ENCODE peak calls at places on chromosomes 7 and 10, in seven cellular contexts. One of them, this sample, is unnamed.

GRCh38 chr7:142485617-142486226 is 227.9 kb upstream of the PRSS58 start:
- ATAC-seq in IMR-90: no peak
- ATAC-seq in upper lobe of right lung: peak; percentile 9
- ATAC-seq in left lung: no peak
- ATAC-seq in CD4-positive, CD25-positive, alpha-beta regulatory T cell: peak; percentile 23
- ATAC-seq in psoas muscle: peak; percentile 45
- ATAC-seq in mucosa of descending colon: no peak
- ATAC-seq in this sample: no peak

GRCh38 chr7:99860281-99861127 is 16.3 kb downstream of the OR2AE1 start:
- ATAC-seq in IMR-90: peak; percentile 54
- ATAC-seq in upper lobe of right lung: peak; percentile 39
- ATAC-seq in left lung: peak; percentile 60
- ATAC-seq in CD4-positive, CD25-positive, alpha-beta regulatory T cell: no peak
- ATAC-seq in psoas muscle: peak; percentile 98
- ATAC-seq in mucosa of descending colon: peak; percentile 47
- ATAC-seq in this sample: no peak

GRCh38 chr7:17617380-17617779 is 318.9 kb downstream of the AHR start:
- ATAC-seq in IMR-90: no peak
- ATAC-seq in upper lobe of right lung: peak; percentile 46
- ATAC-seq in left lung: peak; percentile 81
- ATAC-seq in CD4-positive, CD25-positive, alpha-beta regulatory T cell: no peak
- ATAC-seq in psoas muscle: no peak
- ATAC-seq in mucosa of descending colon: no peak
- ATAC-seq in this sample: no peak

GRCh38 chr7:92781117-92781720 is 55.2 kb downstream of the CDK6 start:
- ATAC-seq in IMR-90: no peak
- ATAC-seq in upper lobe of right lung: peak; percentile 62
- ATAC-seq in left lung: peak; percentile 64
- ATAC-seq in CD4-positive, CD25-positive, alpha-beta regulatory T cell: no peak
- ATAC-seq in psoas muscle: peak; percentile 47
- ATAC-seq in mucosa of descending colon: peak; percentile 67
- ATAC-seq in this sample: peak; percentile 63

GRCh38 chr7:112296416-112296815 is 89.9 kb downstream of the ZNF277 start:
- ATAC-seq in IMR-90: no peak
- ATAC-seq in upper lobe of right lung: no peak
- ATAC-seq in left lung: no peak
- ATAC-seq in CD4-positive, CD25-positive, alpha-beta regulatory T cell: no peak
- ATAC-seq in psoas muscle: no peak
- ATAC-seq in mucosa of descending colon: no peak
- ATAC-seq in this sample: no peak

GRCh38 chr7:151274376-151274760 is 25.9 kb upstream of the SMARCD3 start:
- ATAC-seq in IMR-90: no peak
- ATAC-seq in upper lobe of right lung: no peak
- ATAC-seq in left lung: no peak
- ATAC-seq in CD4-positive, CD25-positive, alpha-beta regulatory T cell: no peak
- ATAC-seq in psoas muscle: no peak
- ATAC-seq in mucosa of descending colon: no peak
- ATAC-seq in this sample: no peak

GRCh38 chr10:30858499-30858898 is 173.2 kb downstream of the ZNF438 start:
- ATAC-seq in IMR-90: peak; percentile 10
- ATAC-seq in upper lobe of right lung: peak; percentile 23
- ATAC-seq in left lung: peak; percentile 21
- ATAC-seq in CD4-positive, CD25-positive, alpha-beta regulatory T cell: no peak
- ATAC-seq in psoas muscle: no peak
- ATAC-seq in mucosa of descending colon: no peak
- ATAC-seq in this sample: no peak

GRCh38 chr10:63515002-63515763 is 6.0 kb upstream of the REEP3 start:
- ATAC-seq in IMR-90: peak; percentile 80
- ATAC-seq in upper lobe of right lung: peak; percentile 20
- ATAC-seq in left lung: peak; percentile 27
- ATAC-seq in CD4-positive, CD25-positive, alpha-beta regulatory T cell: peak; percentile 20
- ATAC-seq in psoas muscle: peak; percentile 23
- ATAC-seq in mucosa of descending colon: no peak
- ATAC-seq in this sample: no peak

GRCh38 chr10:4372601-4373000 is 453.4 kb upstream of the AKR1E2 start:
- ATAC-seq in IMR-90: peak; percentile 95
- ATAC-seq in upper lobe of right lung: no peak
- ATAC-seq in left lung: peak; percentile 61
- ATAC-seq in CD4-positive, CD25-positive, alpha-beta regulatory T cell: no peak
- ATAC-seq in psoas muscle: peak; percentile 61
- ATAC-seq in mucosa of descending colon: peak; percentile 52
- ATAC-seq in this sample: peak; percentile 87

GRCh38 chr10:110657968-110658691 is 14.0 kb downstream of the RBM20 start:
- ATAC-seq in IMR-90: no peak
- ATAC-seq in upper lobe of right lung: no peak
- ATAC-seq in left lung: no peak
- ATAC-seq in CD4-positive, CD25-positive, alpha-beta regulatory T cell: no peak
- ATAC-seq in psoas muscle: peak; percentile 33
- ATAC-seq in mucosa of descending colon: peak; percentile 25
- ATAC-seq in this sample: no peak

GRCh38 chr7:70392870-70393269 is 739.1 kb upstream of the GALNT17 start:
- ATAC-seq in IMR-90: no peak
- ATAC-seq in upper lobe of right lung: no peak
- ATAC-seq in left lung: no peak
- ATAC-seq in CD4-positive, CD25-positive, alpha-beta regulatory T cell: no peak
- ATAC-seq in psoas muscle: no peak
- ATAC-seq in mucosa of descending colon: no peak
- ATAC-seq in this sample: no peak

GRCh38 chr10:60414877-60415585 is 25.4 kb upstream of the ANK3 start:
- ATAC-seq in IMR-90: peak; percentile 93
- ATAC-seq in upper lobe of right lung: no peak
- ATAC-seq in left lung: no peak
- ATAC-seq in CD4-positive, CD25-positive, alpha-beta regulatory T cell: no peak
- ATAC-seq in psoas muscle: peak; percentile 50
- ATAC-seq in mucosa of descending colon: peak; percentile 58
- ATAC-seq in this sample: no peak

GRCh38 chr10:79266092-79266491 is 81.2 kb upstream of the PPIF start:
- ATAC-seq in IMR-90: no peak
- ATAC-seq in upper lobe of right lung: peak; percentile 13
- ATAC-seq in left lung: peak; percentile 1
- ATAC-seq in CD4-positive, CD25-positive, alpha-beta regulatory T cell: no peak
- ATAC-seq in psoas muscle: no peak
- ATAC-seq in mucosa of descending colon: no peak
- ATAC-seq in this sample: no peak

GRCh38 chr7:150716368-150716767 is at the start of gene GIMAP1:
- ATAC-seq in IMR-90: no peak
- ATAC-seq in upper lobe of right lung: peak; percentile 90
- ATAC-seq in left lung: peak; percentile 87
- ATAC-seq in CD4-positive, CD25-positive, alpha-beta regulatory T cell: peak; percentile 84
- ATAC-seq in psoas muscle: peak; percentile 48
- ATAC-seq in mucosa of descending colon: peak; percentile 79
- ATAC-seq in this sample: peak; percentile 61

GRCh38 chr7:25189197-25189596 is 39.1 kb downstream of the NPVF start:
- ATAC-seq in IMR-90: no peak
- ATAC-seq in upper lobe of right lung: no peak
- ATAC-seq in left lung: no peak
- ATAC-seq in CD4-positive, CD25-positive, alpha-beta regulatory T cell: no peak
- ATAC-seq in psoas muscle: no peak
- ATAC-seq in mucosa of descending colon: no peak
- ATAC-seq in this sample: no peak

GRCh38 chr10:15037691-15038090 is 6.1 kb upstream of the OLAH start:
- ATAC-seq in IMR-90: no peak
- ATAC-seq in upper lobe of right lung: no peak
- ATAC-seq in left lung: no peak
- ATAC-seq in CD4-positive, CD25-positive, alpha-beta regulatory T cell: no peak
- ATAC-seq in psoas muscle: no peak
- ATAC-seq in mucosa of descending colon: peak; percentile 43
- ATAC-seq in this sample: no peak

GRCh38 chr10:42367532-42368230 is 270.7 kb downstream of the ZNF33B start:
- ATAC-seq in IMR-90: peak; percentile 71
- ATAC-seq in upper lobe of right lung: peak; percentile 100
- ATAC-seq in left lung: peak; percentile 100
- ATAC-seq in CD4-positive, CD25-positive, alpha-beta regulatory T cell: peak; percentile 47
- ATAC-seq in psoas muscle: peak; percentile 89
- ATAC-seq in mucosa of descending colon: peak; percentile 54
- ATAC-seq in this sample: peak; percentile 81
- H3K4me3 ChIP-seq in IMR-90: peak overlapping the region; percentile 37
- H3K4me3 ChIP-seq in upper lobe of right lung: peak overlapping the region; percentile 68
- H3K4me3 ChIP-seq in left lung: peak overlapping the region; percentile 44
- H3K4me3 ChIP-seq in CD4-positive, CD25-positive, alpha-beta regulatory T cell: no peak overlapping the region
- H3K4me3 ChIP-seq in psoas muscle: peak overlapping the region; percentile 68
- H3K4me3 ChIP-seq in mucosa of descending colon: no peak overlapping the region
- H3K4me3 ChIP-seq in this sample: peak overlapping the region; percentile 65

GRCh38 chr7:84780158-84781124 is 406.4 kb downstream of the SEMA3D start:
- ATAC-seq in IMR-90: no peak
- ATAC-seq in upper lobe of right lung: peak; percentile 41
- ATAC-seq in left lung: no peak
- ATAC-seq in CD4-positive, CD25-positive, alpha-beta regulatory T cell: no peak
- ATAC-seq in psoas muscle: no peak
- ATAC-seq in mucosa of descending colon: no peak
- ATAC-seq in this sample: no peak
- H3K4me3 ChIP-seq in IMR-90: no peak overlapping the region
- H3K4me3 ChIP-seq in upper lobe of right lung: no peak overlapping the region
- H3K4me3 ChIP-seq in left lung: no peak overlapping the region
- H3K4me3 ChIP-seq in CD4-positive, CD25-positive, alpha-beta regulatory T cell: no peak overlapping the region
- H3K4me3 ChIP-seq in psoas muscle: no peak overlapping the region
- H3K4me3 ChIP-seq in mucosa of descending colon: no peak overlapping the region
- H3K4me3 ChIP-seq in this sample: no peak overlapping the region

GRCh38 chr7:88321694-88322093 is 15.0 kb upstream of the STEAP4 start:
- ATAC-seq in IMR-90: no peak
- ATAC-seq in upper lobe of right lung: no peak
- ATAC-seq in left lung: no peak
- ATAC-seq in CD4-positive, CD25-positive, alpha-beta regulatory T cell: no peak
- ATAC-seq in psoas muscle: no peak
- ATAC-seq in mucosa of descending colon: no peak
- ATAC-seq in this sample: no peak
- H3K4me3 ChIP-seq in IMR-90: no peak overlapping the region
- H3K4me3 ChIP-seq in upper lobe of right lung: no peak overlapping the region
- H3K4me3 ChIP-seq in left lung: no peak overlapping the region
- H3K4me3 ChIP-seq in CD4-positive, CD25-positive, alpha-beta regulatory T cell: no peak overlapping the region
- H3K4me3 ChIP-seq in psoas muscle: no peak overlapping the region
- H3K4me3 ChIP-seq in mucosa of descending colon: no peak overlapping the region
- H3K4me3 ChIP-seq in this sample: no peak overlapping the region

GRCh38 chr7:1753563-1753867 is 83.4 kb downstream of the ELFN1 start:
- ATAC-seq in IMR-90: no peak
- ATAC-seq in upper lobe of right lung: no peak
- ATAC-seq in left lung: no peak
- ATAC-seq in CD4-positive, CD25-positive, alpha-beta regulatory T cell: no peak
- ATAC-seq in psoas muscle: no peak
- ATAC-seq in mucosa of descending colon: no peak
- ATAC-seq in this sample: no peak
- H3K4me3 ChIP-seq in IMR-90: no peak overlapping the region
- H3K4me3 ChIP-seq in upper lobe of right lung: no peak overlapping the region
- H3K4me3 ChIP-seq in left lung: no peak overlapping the region
- H3K4me3 ChIP-seq in CD4-positive, CD25-positive, alpha-beta regulatory T cell: no peak overlapping the region
- H3K4me3 ChIP-seq in psoas muscle: no peak overlapping the region
- H3K4me3 ChIP-seq in mucosa of descending colon: no peak overlapping the region
- H3K4me3 ChIP-seq in this sample: no peak overlapping the region

GRCh38 chr7:74282748-74283459 is 6.3 kb upstream of the CLIP2 start:
- ATAC-seq in IMR-90: no peak
- ATAC-seq in upper lobe of right lung: no peak
- ATAC-seq in left lung: no peak
- ATAC-seq in CD4-positive, CD25-positive, alpha-beta regulatory T cell: no peak
- ATAC-seq in psoas muscle: no peak
- ATAC-seq in mucosa of descending colon: no peak
- ATAC-seq in this sample: no peak

GRCh38 chr7:74286131-74286530 is 3.1 kb upstream of the CLIP2 start:
- ATAC-seq in IMR-90: no peak
- ATAC-seq in upper lobe of right lung: no peak
- ATAC-seq in left lung: no peak
- ATAC-seq in CD4-positive, CD25-positive, alpha-beta regulatory T cell: no peak
- ATAC-seq in psoas muscle: no peak
- ATAC-seq in mucosa of descending colon: no peak
- ATAC-seq in this sample: no peak

GRCh38 chr7:74283858-74284447 is 5.3 kb upstream of the CLIP2 start:
- ATAC-seq in IMR-90: no peak
- ATAC-seq in upper lobe of right lung: no peak
- ATAC-seq in left lung: no peak
- ATAC-seq in CD4-positive, CD25-positive, alpha-beta regulatory T cell: no peak
- ATAC-seq in psoas muscle: no peak
- ATAC-seq in mucosa of descending colon: no peak
- ATAC-seq in this sample: no peak

GRCh38 chr7:74287303-74288033 is 1.7 kb upstream of the CLIP2 start:
- ATAC-seq in IMR-90: no peak
- ATAC-seq in upper lobe of right lung: no peak
- ATAC-seq in left lung: no peak
- ATAC-seq in CD4-positive, CD25-positive, alpha-beta regulatory T cell: no peak
- ATAC-seq in psoas muscle: no peak
- ATAC-seq in mucosa of descending colon: peak; percentile 70
- ATAC-seq in this sample: no peak

DNA sequence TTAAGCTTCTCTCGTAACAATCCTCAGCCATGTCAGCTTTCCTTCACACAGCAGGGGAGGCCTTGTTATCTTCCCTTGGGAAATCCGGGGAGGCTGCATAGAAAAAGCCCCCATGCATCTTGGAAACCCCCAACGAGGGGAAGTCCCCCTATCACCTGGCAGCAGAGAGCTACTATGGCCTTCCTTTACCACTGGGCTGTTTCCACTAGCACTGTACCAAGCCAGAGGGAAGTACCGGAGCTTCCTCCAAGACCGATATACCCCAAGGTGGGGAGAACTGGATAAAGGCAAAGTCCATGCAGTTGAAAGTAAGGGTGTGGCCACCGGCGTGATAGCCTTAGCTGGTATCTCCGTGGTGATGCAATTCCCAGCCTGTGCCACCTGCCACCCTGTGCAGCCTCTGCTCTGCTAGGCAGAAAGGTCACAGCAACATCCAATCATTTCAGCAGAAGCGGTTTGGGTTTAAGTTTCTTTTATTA is 4.4 kb upstream of the CLIP2 start:
- ATAC-seq in IMR-90: no peak
- ATAC-seq in upper lobe of right lung: no peak
- ATAC-seq in left lung: no peak
- ATAC-seq in CD4-positive, CD25-positive, alpha-beta regulatory T cell: no peak
- ATAC-seq in psoas muscle: no peak
- ATAC-seq in mucosa of descending colon: peak; percentile 80
- ATAC-seq in this sample: no peak
- H3K4me3 ChIP-seq in IMR-90: no peak overlapping the region
- H3K4me3 ChIP-seq in upper lobe of right lung: no peak overlapping the region
- H3K4me3 ChIP-seq in left lung: no peak overlapping the region
- H3K4me3 ChIP-seq in CD4-positive, CD25-positive, alpha-beta regulatory T cell: no peak overlapping the region
- H3K4me3 ChIP-seq in psoas muscle: no peak overlapping the region
- H3K4me3 ChIP-seq in mucosa of descending colon: no peak overlapping the region
- H3K4me3 ChIP-seq in this sample: no peak overlapping the region

DNA sequence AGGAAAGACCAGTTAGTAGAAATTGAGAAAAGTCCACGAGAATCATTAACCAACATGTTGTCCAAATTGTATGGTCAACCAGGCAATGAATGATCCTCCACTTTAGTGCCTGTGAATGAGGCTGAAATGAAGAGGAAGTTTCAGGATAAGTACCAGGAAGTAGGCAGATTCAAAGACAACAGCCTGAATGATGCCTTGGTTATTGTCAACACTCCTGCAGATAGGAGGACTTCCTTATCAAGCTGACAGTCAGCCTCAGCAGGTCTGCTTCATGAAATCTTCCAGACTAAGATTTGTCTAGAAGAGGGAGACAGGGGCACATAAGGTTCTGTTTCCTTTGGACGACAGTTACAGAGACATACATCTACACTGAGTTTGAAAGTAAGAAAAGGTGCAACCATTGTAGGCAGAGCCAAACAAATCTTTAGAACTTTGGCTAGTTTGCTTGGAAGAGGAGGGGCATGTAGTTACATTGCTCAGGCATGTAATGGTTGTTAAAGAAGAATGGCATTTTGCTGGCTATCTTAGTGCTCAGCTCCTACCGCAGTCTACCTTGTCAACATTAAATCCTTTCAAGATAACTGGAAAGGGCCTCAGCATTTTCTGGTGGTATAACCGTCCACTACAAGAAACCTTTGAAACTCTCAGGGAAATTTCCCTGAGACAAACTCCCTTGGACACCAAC is 81.4 kb downstream of the ABI1 start:
- ATAC-seq in IMR-90: no peak
- ATAC-seq in upper lobe of right lung: peak; percentile 39
- ATAC-seq in left lung: no peak
- ATAC-seq in CD4-positive, CD25-positive, alpha-beta regulatory T cell: no peak
- ATAC-seq in psoas muscle: no peak
- ATAC-seq in mucosa of descending colon: peak; percentile 92
- ATAC-seq in this sample: no peak
- H3K4me3 ChIP-seq in IMR-90: no peak overlapping the region
- H3K4me3 ChIP-seq in upper lobe of right lung: no peak overlapping the region
- H3K4me3 ChIP-seq in left lung: no peak overlapping the region
- H3K4me3 ChIP-seq in CD4-positive, CD25-positive, alpha-beta regulatory T cell: peak overlapping the region; percentile 19
- H3K4me3 ChIP-seq in psoas muscle: no peak overlapping the region
- H3K4me3 ChIP-seq in mucosa of descending colon: no peak overlapping the region
- H3K4me3 ChIP-seq in this sample: no peak overlapping the region

This sample was measured in gastroesophageal sphincter.